ENCODE peak calls at places on chromosome 2, in seven cellular contexts. A, S, I, Y, Q, P and N are unnamed samples.

GRCh38 chr2:160226367-160226766 is 26.3 kb upstream of the ITGB6 start:
- DNase-seq in A (no peak), S (no peak), I (no peak), Y (no peak), Q (peak; percentile 47), P (no peak), N (no peak)

GRCh38 chr2:191341436-191341835 is 96.2 kb downstream of the MYO1B start:
- DNase-seq in A (no peak), S (no peak), I (no peak), Y (no peak), Q (no peak), P (no peak), N (no peak)

GRCh38 chr2:140529706-140530105 is 1601.1 kb downstream of the LRP1B start:
- DNase-seq in A (no peak), S (no peak), I (no peak), Y (no peak), Q (no peak), P (no peak), N (no peak)

GRCh38 chr2:188976545-188977268 is 2.5 kb downstream of the COL3A1 start:
- DNase-seq in A (peak; percentile 77), S (no peak), I (no peak), Y (no peak), Q (no peak), P (no peak), N (no peak)

GRCh38 chr2:80670763-80671162 is 366.2 kb upstream of the LRRTM1 start:
- DNase-seq in A (no peak), S (no peak), I (no peak), Y (no peak), Q (no peak), P (no peak), N (no peak)

GRCh38 chr2:29446852-29447251 is 331.6 kb downstream of the CLIP4 start:
- DNase-seq in A (no peak), S (no peak), I (no peak), Y (no peak), Q (no peak), P (no peak), N (no peak)

GRCh38 chr2:196566969-196567666 is 72.4 kb upstream of the CCDC150 start:
- DNase-seq in A (no peak), S (no peak), I (no peak), Y (no peak), Q (no peak), P (no peak), N (no peak)

GRCh38 chr2:156116113-156116512 is 216.4 kb downstream of the NR4A2 start:
- DNase-seq in A (no peak), S (no peak), I (no peak), Y (no peak), Q (no peak), P (no peak), N (peak; percentile 71)

GRCh38 chr2:3725002-3725401 is 21.6 kb downstream of the DCDC2C start:
- DNase-seq in A (no peak), S (no peak), I (no peak), Y (no peak), Q (no peak), P (no peak), N (no peak)

GRCh38 chr2:67008114-67008513 is 389.0 kb upstream of the ETAA1 start:
- DNase-seq in A (no peak), S (no peak), I (no peak), Y (no peak), Q (no peak), P (no peak), N (no peak)

GRCh38 chr2:27916293-27917015 is 25.9 kb downstream of the BABAM2 start:
- DNase-seq in A (no peak), S (no peak), I (no peak), Y (no peak), Q (no peak), P (peak; percentile 42), N (peak; percentile 28)

GRCh38 chr2:182049783-182050182 is 64.1 kb downstream of the PPP1R1C start:
- DNase-seq in A (no peak), S (no peak), I (no peak), Y (no peak), Q (no peak), P (no peak), N (no peak)

GRCh38 chr2:169095631-169096105 is 26.3 kb downstream of the DHRS9 start:
- DNase-seq in A (peak; percentile 67), S (no peak), I (no peak), Y (peak; percentile 92), Q (no peak), P (peak; percentile 30), N (peak; percentile 92)

GRCh38 chr2:224570328-224570993 is 14.7 kb downstream of the CUL3 start:
- DNase-seq in A (no peak), S (no peak), I (no peak), Y (no peak), Q (no peak), P (no peak), N (no peak)

GRCh38 chr2:146239392-146240135 is 1605.3 kb upstream of the ACVR2A start:
- DNase-seq in A (peak; percentile 27), S (no peak), I (no peak), Y (no peak), Q (no peak), P (no peak), N (no peak)

GRCh38 chr2:240655931-240656886 is 26.5 kb downstream of the AQP12B start:
- DNase-seq in A (no peak), S (no peak), I (no peak), Y (no peak), Q (no peak), P (no peak), N (no peak)

GRCh38 chr2:52934354-52934898 is 833.2 kb upstream of the CHAC2 start:
- DNase-seq in A (no peak), S (no peak), I (no peak), Y (peak; percentile 88), Q (no peak), P (peak; percentile 37), N (peak; percentile 88)

GRCh38 chr2:218065239-218066006 is 3.6 kb upstream of the RUFY4 start:
- DNase-seq in A (no peak), S (no peak), I (no peak), Y (no peak), Q (peak; percentile 46), P (no peak), N (no peak)

GRCh38 chr2:194621945-194622344 is 1035.1 kb upstream of the SLC39A10 start:
- DNase-seq in A (no peak), S (no peak), I (no peak), Y (no peak), Q (no peak), P (no peak), N (no peak)

GRCh38 chr2:33607137-33607781 is 8.2 kb upstream of the FAM98A start:
- DNase-seq in A (no peak), S (no peak), I (no peak), Y (peak; percentile 10), Q (no peak), P (no peak), N (no peak)

GRCh38 chr2:241410739-241411176 is 54.7 kb downstream of the FARP2 start:
- DNase-seq in A (no peak), S (no peak), I (peak; percentile 88), Y (no peak), Q (no peak), P (no peak), N (no peak)

GRCh38 chr2:156456616-156457015 is 20.4 kb downstream of the GPD2 start:
- DNase-seq in A (no peak), S (no peak), I (no peak), Y (no peak), Q (no peak), P (no peak), N (no peak)

GRCh38 chr2:88188741-88189140 is 18.6 kb downstream of the THNSL2 start:
- DNase-seq in A (no peak), S (no peak), I (no peak), Y (no peak), Q (no peak), P (no peak), N (peak; percentile 46)

DNA sequence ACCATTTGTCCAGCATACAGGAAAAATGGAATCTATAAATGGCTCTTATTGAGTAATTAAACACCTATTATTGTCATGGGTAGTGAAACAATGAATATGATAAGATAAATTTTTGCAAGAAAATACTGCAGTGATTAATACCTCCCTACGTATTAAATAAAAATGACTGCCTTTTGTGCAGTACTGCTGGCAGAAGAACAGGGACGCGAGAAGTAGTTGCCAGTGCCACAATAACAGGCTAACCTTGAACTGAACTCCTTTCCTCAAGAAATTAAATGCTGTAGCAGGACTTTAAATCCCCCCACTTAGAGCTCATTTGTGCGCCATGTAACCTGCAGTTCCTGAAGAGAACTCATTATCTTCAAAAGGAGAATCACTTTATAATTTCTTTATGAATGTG is 24.6 kb downstream of the FIGN start:
- DNase-seq in A (no peak), S (no peak), I (no peak), Y (no peak), Q (no peak), P (no peak), N (no peak)
- H3K4me1 ChIP-seq in A (no peaks in the 10 kb centered on the region), S (peaks cover 73% of the 10 kb centered on the region), I (no peaks in the 10 kb centered on the region), Y (no peaks in the 10 kb centered on the region), Q (no peaks in the 10 kb centered on the region), P (no peaks in the 10 kb centered on the region), N (no peaks in the 10 kb centered on the region)

DNA sequence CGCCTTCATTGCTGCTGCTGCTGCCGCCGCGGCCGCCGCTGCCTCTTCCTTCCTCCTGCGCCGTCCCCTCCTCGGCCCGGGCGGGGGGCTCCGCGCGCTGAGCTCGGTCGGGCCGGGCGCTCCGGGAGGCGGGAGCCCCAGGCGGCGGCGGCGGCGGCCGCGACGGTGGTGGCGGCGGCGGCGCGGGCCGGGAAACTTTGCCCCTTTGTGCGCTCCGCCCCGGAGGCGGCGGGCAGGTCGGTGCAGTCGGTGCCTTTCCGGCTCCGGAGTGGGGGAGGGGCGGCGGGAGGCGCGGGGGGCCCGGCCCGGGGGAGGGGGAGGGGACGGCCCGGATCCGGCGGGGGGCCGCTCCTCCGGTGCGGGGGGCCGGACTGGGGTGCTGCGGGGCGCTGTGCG is 210 bp downstream of the TET3 start:
- DNase-seq in A (no peak), S (no peak), I (peak; percentile 52), Y (no peak), Q (peak; percentile 86), P (peak; percentile 35), N (no peak)
- H3K27ac ChIP-seq in A (peak overlapping the region; percentile 65), S (peak overlapping the region; percentile 74), I (peak overlapping the region; percentile 86), Y (peak overlapping the region; percentile 93), Q (no peak overlapping the region), P (peak overlapping the region; percentile 92), N (no peak overlapping the region)

GRCh38 chr2:151691621-151692020 is 42.7 kb downstream of the NEB start:
- DNase-seq in A (no peak), S (no peak), I (no peak), Y (no peak), Q (no peak), P (no peak), N (no peak)
- TF ChIP-seq CTCF in A (no peak), S (no peak), I (no peak), Y (no peak), Q (no peak), P (no peak), N (peak; percentile 8)

GRCh38 chr2:71466301-71467179 is 13.2 kb downstream of the DYSF start:
- DNase-seq in A (peak; percentile 23), S (peak; percentile 91), I (no peak), Y (peak; percentile 33), Q (peak; percentile 71), P (peak; percentile 41), N (no peak)

GRCh38 chr2:71464389-71464788 is 11.0 kb downstream of the DYSF start:
- DNase-seq in A (no peak), S (no peak), I (no peak), Y (no peak), Q (peak; percentile 6), P (no peak), N (no peak)

GRCh38 chr2:71467180-71467815 is 13.9 kb downstream of the DYSF start:
- DNase-seq in A (no peak), S (no peak), I (no peak), Y (peak; percentile 18), Q (peak; percentile 6), P (no peak), N (no peak)

GRCh38 chr2:71465961-71466300 is 12.6 kb downstream of the DYSF start:
- DNase-seq in A (no peak), S (no peak), I (no peak), Y (no peak), Q (no peak), P (no peak), N (no peak)

GRCh38 chr2:71465356-71465755 is 12.0 kb downstream of the DYSF start:
- DNase-seq in A (no peak), S (no peak), I (no peak), Y (no peak), Q (peak; percentile 26), P (no peak), N (no peak)
- H3K4me1 ChIP-seq in A (no peaks in the 10 kb centered on the region), S (peaks cover 10% of the 10 kb centered on the region), I (peaks cover 5% of the 10 kb centered on the region), Y (peaks cover 13% of the 10 kb centered on the region), Q (peaks cover 7% of the 10 kb centered on the region), P (no peaks in the 10 kb centered on the region), N (no peaks in the 10 kb centered on the region)